ENCODE peak calls at places on chromosomes 4 and X, in ten cellular contexts. J is AG10803, E is mucosa of descending colon, X is tibial nerve, H is Calu3, B is B cell, M is left ventricle myocardium inferior, R is progenitor cell of endocrine pancreas, C is fibroblast of mammary gland, A is GM13977. W is an unnamed sample.

GRCh38 chr4:32624943-32625603 is 1904.9 kb downstream of the PCDH7 start:
- DNase-seq in A (no peak), C (peak), R (no peak), J (no peak), H (no peak), M (no peak), B (no peak), X (no peak), E (no peak), W (no peak)

GRCh38 chr4:87939978-87940690 is 35.4 kb upstream of the SPP1 start:
- DNase-seq in R (no peak), A (no peak), B (no peak), E (no peak), J (peak), X (no peak), C (no peak), M (no peak), H (no peak), W (no peak)

GRCh38 chrX:31233941-31234496 is 162.2 kb upstream of the FTHL17 start:
- DNase-seq in B (no peak), R (no peak), A (no peak), M (no peak), C (no peak), H (no peak), X (no peak), J (no peak), E (no peak), W (no peak)

GRCh38 chr4:10041036-10041435 is 19.7 kb upstream of the SLC2A9 start:
- DNase-seq in R (no peak), M (no peak), E (no peak), B (no peak), J (no peak), H (no peak), C (no peak), X (no peak), A (no peak), W (no peak)

GRCh38 chr4:77697860-77698599 is 92.4 kb downstream of the CXCL13 start:
- DNase-seq in B (no peak), R (no peak), H (peak), E (peak), C (peak), M (no peak), A (no peak), J (peak), X (no peak), W (no peak)

GRCh38 chr4:59818656-59819055 is 1381.5 kb upstream of the ADGRL3 start:
- DNase-seq in B (no peak), C (no peak), E (no peak), X (no peak), R (no peak), A (peak), M (no peak), H (no peak), J (no peak), W (no peak)

GRCh38 chr4:172042714-172043114 is 229.5 kb downstream of the GALNTL6 start:
- DNase-seq in B (no peak), X (no peak), C (peak), A (no peak), J (no peak), E (no peak), M (no peak), R (no peak), H (peak), W (no peak)

GRCh38 chrX:131746491-131746968 is 202.7 kb downstream of the OR13H1 start:
- DNase-seq in J (no peak), H (no peak), C (peak), M (no peak), X (no peak), A (peak), B (no peak), E (no peak), R (no peak), W (peak)

GRCh38 chrX:101659601-101660063 is at the start of gene ARMCX2:
- DNase-seq in A (peak), B (peak), M (peak), R (no peak), H (no peak), X (peak), J (peak), C (peak), E (peak), W (no peak)

GRCh38 chr4:2402053-2402452 is 16.4 kb downstream of the ZFYVE28 start:
- DNase-seq in J (peak), R (peak), E (peak), C (no peak), X (no peak), H (no peak), M (peak), B (no peak), A (no peak), W (no peak)

GRCh38 chrX:80876877-80877276 is 67.2 kb upstream of the BRWD3 start:
- DNase-seq in E (no peak), C (peak), B (no peak), R (no peak), M (no peak), X (no peak), J (peak), H (no peak), A (peak), W (no peak)
- TF ChIP-seq CTCF in E (no peak), C (peak), B (peak), R (peak), M (peak), X (peak), J (peak), H (no peak), A (peak), W (peak)

DNA sequence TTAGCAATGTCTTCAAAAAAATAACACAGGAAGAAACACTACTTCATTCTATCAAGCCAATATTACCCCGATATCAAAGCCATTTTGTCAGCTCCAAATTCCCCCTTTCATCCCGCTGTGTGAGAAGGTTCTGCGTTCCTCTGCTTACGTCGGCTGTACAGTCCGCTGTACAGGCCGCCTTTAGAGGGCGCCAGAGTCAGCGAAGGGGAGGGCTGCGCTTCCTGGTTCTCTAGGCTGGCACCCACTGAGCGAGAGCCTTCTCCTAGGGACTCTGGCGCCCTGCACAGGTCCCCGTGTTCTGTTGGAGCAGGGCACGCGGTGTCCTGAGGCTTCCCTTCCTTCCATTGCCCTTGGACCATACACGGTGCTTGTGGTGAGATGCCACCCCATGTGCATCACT is 25.3 kb upstream of the CT45A1 start:
- DNase-seq in A (no peak), C (no peak), R (no peak), H (no peak), X (no peak), M (no peak), E (no peak), B (no peak), J (no peak), W (no peak)
- TF ChIP-seq CTCF in A (peak), C (no peak), R (peak), H (peak), X (no peak), M (peak), E (no peak), B (no peak), J (no peak), W (no peak)

GRCh38 chr4:108611360-108611759 is 9.0 kb upstream of the RPL34 start:
- DNase-seq in M (no peak), X (no peak), J (peak), H (no peak), R (no peak), A (no peak), B (no peak), E (no peak), C (peak), W (no peak)
- TF ChIP-seq CTCF in M (peak), X (no peak), J (peak), H (no peak), R (no peak), A (no peak), B (no peak), E (no peak), C (peak), W (no peak)

GRCh38 chrX:3443186-3443585 is 96.7 kb upstream of the MXRA5 start:
- DNase-seq in X (no peak), B (no peak), M (no peak), R (no peak), H (no peak), C (no peak), J (no peak), A (no peak), E (no peak), W (no peak)
- TF ChIP-seq CTCF in X (no peak), B (no peak), M (no peak), R (no peak), H (no peak), C (no peak), J (no peak), A (no peak), E (no peak), W (no peak)

DNA sequence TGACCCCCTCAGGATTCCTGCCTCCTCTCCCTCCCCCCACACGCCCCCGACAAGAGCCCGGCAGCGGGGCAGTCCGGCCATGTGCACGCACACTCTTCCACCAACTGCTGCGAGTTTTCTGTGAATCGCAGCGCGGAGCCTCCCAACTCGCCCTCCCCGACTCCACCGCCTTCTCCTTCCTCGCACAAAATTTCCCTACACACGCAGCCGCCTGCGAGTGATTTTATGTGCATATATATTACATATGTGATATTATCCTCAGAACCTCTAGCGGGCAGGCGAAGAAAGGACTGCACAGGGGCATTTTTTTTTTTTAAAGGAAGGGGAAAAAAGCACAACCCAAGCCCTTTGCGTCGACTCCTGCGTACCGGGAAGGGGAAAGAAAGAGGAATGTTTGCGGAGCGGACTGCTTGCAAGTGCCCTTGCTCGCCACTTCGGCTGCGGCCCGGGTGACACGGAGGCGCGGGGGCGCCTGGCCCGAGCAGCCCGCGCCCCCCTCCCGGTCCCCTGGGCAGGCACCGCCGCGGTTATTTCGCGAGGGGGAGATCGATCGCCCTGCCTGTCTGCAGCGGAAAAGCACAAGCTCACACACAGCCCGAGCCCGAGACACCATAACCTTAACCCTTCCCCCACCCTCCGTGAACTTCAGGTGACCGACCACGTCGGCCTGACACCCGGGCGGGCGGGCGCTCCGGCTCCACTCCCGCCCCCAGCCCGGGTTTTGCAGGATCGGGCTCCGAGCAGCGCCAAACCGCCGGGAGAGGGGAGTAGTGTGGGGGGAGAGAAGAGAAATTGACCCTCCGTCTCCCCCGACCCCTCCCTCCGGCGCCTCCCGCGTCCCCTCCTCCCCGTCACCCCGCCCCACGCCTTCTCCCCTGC is 2.2 kb downstream of the ZNF827 start:
- DNase-seq in H (peak), J (peak), C (peak), A (peak), M (peak), R (peak), B (peak), X (no peak), E (peak), W (peak)
- TF ChIP-seq CTCF in H (no peak), J (peak), C (peak), A (peak), M (peak), R (peak), B (peak), X (no peak), E (no peak), W (peak)

GRCh38 chrX:39020051-39020669 is 218.9 kb downstream of the MID1IP1 start:
- DNase-seq in M (no peak), A (no peak), R (no peak), E (no peak), J (no peak), H (no peak), C (no peak), B (no peak), X (no peak), W (no peak)
- TF ChIP-seq CTCF in M (no peak), A (no peak), R (no peak), E (no peak), J (no peak), H (no peak), C (no peak), B (no peak), X (no peak), W (no peak)

W was measured in osteocyte.